ENCODE peak calls at places on chromosomes 3 and 15, in five cellular contexts. T is heart right ventricle, E is MCF 10A, I is Caco-2, Q is choroid plexus epithelial cell. C is an unnamed sample.
A peak's percentile ranks its signal among the peaks of the same experiment; 100 is the strongest.

GRCh38 chr3:53804697-53805462 is 41.3 kb downstream of the CHDH start:
- DNase-seq in T (no peak), I (peak; percentile 47), Q (peak; percentile 64), E (peak; percentile 38), C (no peak)

GRCh38 chr15:91915576-91915975 is 62.1 kb downstream of the SLCO3A1 start:
- DNase-seq in T (no peak), Q (no peak), E (no peak), I (no peak), C (no peak)

GRCh38 chr3:23612296-23612891 is 193.4 kb upstream of the UBE2E1 start:
- DNase-seq in E (no peak), Q (peak; percentile 63), I (no peak), T (no peak), C (no peak)

GRCh38 chr15:36347272-36347864 is 232.1 kb upstream of the CDIN1 start:
- DNase-seq in I (no peak), E (no peak), T (no peak), Q (no peak), C (no peak)

GRCh38 chr3:48411041-48411588 is 18.8 kb downstream of the PLXNB1 start:
- DNase-seq in I (no peak), T (no peak), Q (no peak), E (no peak), C (peak; percentile 8)

GRCh38 chr3:11969986-11970385 is 34.2 kb upstream of the SYN2 start:
- DNase-seq in Q (no peak), T (no peak), E (no peak), I (no peak), C (no peak)

GRCh38 chr3:127097009-127097350 is 96.0 kb upstream of the PRR23E start:
- DNase-seq in E (no peak), Q (no peak), I (no peak), T (no peak), C (no peak)

GRCh38 chr3:39637807-39638206 is 170.3 kb downstream of the MOBP start:
- DNase-seq in E (peak; percentile 65), I (no peak), Q (peak; percentile 49), T (no peak), C (no peak)

GRCh38 chr3:67433109-67433508 is 221.3 kb downstream of the SUCLG2 start:
- DNase-seq in E (no peak), T (no peak), Q (no peak), I (no peak), C (no peak)

GRCh38 chr3:195896361-195897080 is 11.8 kb downstream of the TNK2 start:
- DNase-seq in T (no peak), I (no peak), Q (peak; percentile 75), E (peak; percentile 80), C (no peak)

GRCh38 chr3:192745150-192745549 is 17.8 kb upstream of the FGF12 start:
- DNase-seq in Q (no peak), T (no peak), I (no peak), E (no peak), C (no peak)

GRCh38 chr3:129286081-129286480 is 7.4 kb downstream of the HMCES start:
- DNase-seq in Q (no peak), I (no peak), E (no peak), T (no peak), C (no peak)

GRCh38 chr15:89760303-89761008 is 9.4 kb upstream of the MESP1 start:
- DNase-seq in Q (peak; percentile 77), E (peak; percentile 89), T (peak; percentile 86), I (peak; percentile 89), C (peak; percentile 97)

GRCh38 chr15:62533687-62534086 is 368.6 kb upstream of the C2CD4B start:
- DNase-seq in Q (no peak), E (no peak), I (no peak), T (no peak), C (no peak)

GRCh38 chr3:126551839-126552687 is 6.7 kb downstream of the C3orf22 start:
- DNase-seq in E (no peak), Q (no peak), I (no peak), T (no peak), C (peak; percentile 18)

GRCh38 chr3:11692251-11692813 is 48.6 kb upstream of the VGLL4 start:
- DNase-seq in I (no peak), Q (no peak), T (no peak), E (no peak), C (no peak)

GRCh38 chr3:191721983-191722382 is 261.0 kb downstream of the PYDC2 start:
- DNase-seq in T (no peak), E (peak; percentile 64), I (no peak), Q (no peak), C (no peak)

GRCh38 chr15:40103864-40104271 is 4.8 kb downstream of the BMF start:
- DNase-seq in Q (no peak), T (no peak), E (no peak), I (no peak), C (no peak)

GRCh38 chr3:23668430-23668904 is 137.3 kb upstream of the UBE2E1 start:
- DNase-seq in I (no peak), E (peak; percentile 90), T (no peak), Q (peak; percentile 89), C (no peak)

GRCh38 chr3:3737511-3737910 is 61.7 kb upstream of the LRRN1 start:
- DNase-seq in Q (no peak), T (no peak), I (no peak), E (no peak), C (no peak)

GRCh38 chr15:31377030-31377429 is 50.4 kb downstream of the KLF13 start:
- DNase-seq in Q (no peak), E (no peak), T (peak; percentile 8), I (no peak), C (peak; percentile 70)

GRCh38 chr3:59386165-59386564 is 336.3 kb upstream of the CFAP20DC start:
- DNase-seq in E (peak; percentile 33), I (no peak), Q (no peak), T (no peak), C (no peak)

GRCh38 chr3:49600781-49601180 is 46.5 kb downstream of the BSN start:
- DNase-seq in T (no peak), I (no peak), Q (no peak), E (no peak), C (no peak)

DNA sequence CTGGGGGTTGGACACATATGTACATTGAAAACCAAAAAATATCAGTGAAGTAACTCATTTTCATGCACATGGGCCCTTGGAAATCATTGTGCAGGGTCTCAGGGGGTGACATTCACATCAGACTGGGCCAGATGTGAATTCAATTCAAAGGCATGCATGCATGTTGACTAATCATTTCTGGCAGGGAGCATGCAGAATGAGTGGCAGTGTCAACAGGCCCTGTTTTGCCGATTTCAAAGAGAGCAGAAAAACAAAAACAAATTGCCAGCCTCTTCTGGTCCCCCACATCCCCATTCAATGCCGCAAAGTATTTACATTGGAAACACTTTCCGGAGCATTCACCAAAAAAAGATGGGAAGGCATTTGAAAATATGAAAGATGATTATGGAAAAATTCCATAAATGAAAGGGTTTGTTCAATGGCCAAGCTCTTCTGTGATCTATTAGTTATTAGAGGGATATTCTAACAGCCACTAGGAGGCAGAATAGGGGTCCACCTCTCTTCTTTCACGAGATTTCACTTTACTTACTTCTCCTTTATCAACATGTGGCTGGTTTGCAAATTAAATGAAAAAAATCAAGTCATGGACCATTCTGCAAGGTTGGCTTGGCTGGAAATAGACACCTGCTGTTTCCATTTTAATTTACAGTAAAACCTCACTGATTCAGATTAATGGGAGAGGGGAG is 119.9 kb upstream of the FEZF2 start:
- DNase-seq in Q (peak; percentile 6), E (peak; percentile 4), I (no peak), T (no peak), C (no peak)
- TF ChIP-seq CTCF in Q (peak; percentile 37), E (no peak), I (no peak), T (no peak), C (no peak)

DNA sequence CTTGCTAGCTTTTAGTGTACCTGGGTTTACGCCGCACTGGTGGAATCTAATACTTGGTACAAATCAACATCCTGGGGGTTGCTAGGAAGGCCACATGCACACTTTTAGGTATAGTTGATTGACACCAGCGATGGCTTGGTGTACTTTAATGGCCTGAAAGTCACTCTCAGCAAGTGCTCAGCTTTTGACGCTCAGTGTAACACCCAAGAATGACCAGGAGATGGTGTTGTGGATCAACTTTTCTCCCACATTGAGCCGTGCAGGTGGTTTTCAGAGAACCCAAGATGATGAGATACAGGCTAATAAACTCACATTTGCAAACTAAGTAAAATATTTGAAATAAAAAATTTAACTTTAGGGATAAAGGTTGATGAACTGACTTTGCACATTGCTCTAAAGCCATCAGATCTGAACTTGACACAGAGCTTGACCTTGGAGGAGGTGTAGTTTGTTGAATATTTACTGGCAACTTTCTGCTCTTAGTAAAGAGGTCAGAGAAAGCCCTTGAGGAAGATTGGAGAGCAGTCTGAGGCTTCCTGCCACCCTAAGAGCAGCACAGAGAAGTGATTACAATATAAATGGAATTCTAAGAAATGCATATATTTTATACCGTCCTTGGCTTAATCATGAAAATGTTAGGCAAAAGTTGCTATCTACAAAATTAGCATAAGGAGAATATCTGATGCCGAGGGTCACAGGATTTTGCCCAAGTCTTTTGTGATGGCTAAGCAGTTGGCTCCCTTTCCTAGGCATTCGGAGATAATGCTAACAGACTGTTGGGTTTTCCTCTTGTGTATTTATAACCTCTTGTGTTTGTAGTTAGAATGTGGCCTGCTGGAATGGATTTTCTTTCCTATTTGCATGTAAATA is 143.4 kb upstream of the RASGRP1 start:
- DNase-seq in I (peak; percentile 62), Q (peak; percentile 85), E (peak; percentile 68), T (no peak), C (no peak)
- TF ChIP-seq CTCF in I (peak; percentile 70), Q (peak; percentile 88), E (peak; percentile 76), T (peak; percentile 29), C (peak; percentile 62)

GRCh38 chr15:61185759-61186158 is 43.3 kb downstream of the RORA start:
- DNase-seq in T (no peak), I (no peak), E (no peak), Q (no peak), C (no peak)

GRCh38 chr15:61188168-61188567 is 40.9 kb downstream of the RORA start:
- DNase-seq in Q (no peak), I (no peak), E (no peak), T (no peak), C (no peak)

GRCh38 chr15:61182955-61183354 is 46.1 kb downstream of the RORA start:
- DNase-seq in T (no peak), Q (peak; percentile 12), I (no peak), E (no peak), C (no peak)

GRCh38 chr15:61186905-61187865 is 41.9 kb downstream of the RORA start:
- DNase-seq in T (peak; percentile 39), Q (no peak), E (no peak), I (no peak), C (no peak)

DNA sequence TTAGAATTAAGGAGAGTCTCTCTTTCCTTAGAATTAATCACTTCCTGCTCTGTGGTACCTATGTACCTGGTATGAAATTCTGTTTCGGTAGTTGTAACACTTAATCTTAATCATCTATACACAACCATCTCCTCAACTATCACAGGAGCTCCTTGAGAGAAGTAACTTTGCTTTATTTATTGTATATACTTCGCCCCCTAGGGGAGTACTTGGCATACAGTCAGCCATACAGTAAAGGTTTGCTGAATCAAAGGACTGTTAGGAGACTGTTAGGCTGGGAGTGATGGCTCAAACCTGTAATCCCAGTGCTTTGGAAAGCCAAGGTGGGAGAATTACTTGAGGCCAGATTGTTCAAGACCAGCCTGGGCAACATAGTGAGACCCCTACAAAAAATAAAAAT is 44.7 kb downstream of the RORA start:
- DNase-seq in Q (no peak), I (peak; percentile 17), T (no peak), E (no peak), C (no peak)
- TF ChIP-seq CTCF in Q (no peak), I (no peak), T (no peak), E (no peak), C (no peak)

DNA sequence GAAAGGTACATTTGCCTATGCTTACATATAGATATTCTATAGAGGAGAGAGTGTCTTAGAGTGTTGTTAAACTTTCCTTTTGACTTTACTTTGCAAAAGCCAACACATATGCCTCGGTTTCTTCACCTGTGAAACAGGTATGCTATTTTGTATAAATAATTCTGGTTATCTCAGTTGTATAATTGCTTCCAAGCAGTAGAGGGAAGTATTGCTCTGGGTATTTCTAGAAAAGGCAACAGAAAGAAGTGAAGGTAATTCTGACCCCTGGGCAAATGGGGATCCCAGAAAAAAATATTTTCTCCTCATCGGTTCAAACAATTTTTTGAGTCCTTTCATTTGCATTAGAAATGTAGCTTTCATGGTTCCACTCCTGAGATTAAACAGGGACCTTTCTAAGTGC is 216.5 kb upstream of the SEMA6D start:
- DNase-seq in E (no peak), I (no peak), Q (no peak), T (no peak), C (no peak)
- TF ChIP-seq CTCF in E (peak; percentile 31), I (no peak), Q (no peak), T (no peak), C (no peak)